ENCODE peak calls at places on chromosomes 5 and 9, in six cellular contexts. J is SK-N-SH, S is prostate gland, F is GM12878, Q is heart left ventricle, P is OCI-LY7. N is an unnamed sample.

GRCh38 chr5:84779206-84779605 is 394.5 kb upstream of the EDIL3 start:
- DNase-seq in J (no peak), S (no peak), F (no peak), Q (no peak), P (no peak), N (no peak)

GRCh38 chr9:76654051-76654461 is 110.2 kb upstream of the PCA3 start:
- DNase-seq in J (no peak), S (no peak), F (no peak), Q (no peak), P (no peak), N (no peak)

GRCh38 chr5:51181495-51181894 is 201.8 kb upstream of the ISL1 start:
- DNase-seq in J (no peak), S (no peak), F (no peak), Q (no peak), P (no peak), N (no peak)

GRCh38 chr9:38278931-38279532 is 113.5 kb upstream of the ALDH1B1 start:
- DNase-seq in J (no peak), S (no peak), F (no peak), Q (no peak), P (no peak), N (no peak)

GRCh38 chr5:78757269-78758053 is 108.9 kb upstream of the LHFPL2 start:
- DNase-seq in J (no peak), S (no peak), F (peak; percentile 66), Q (peak; percentile 57), P (no peak), N (no peak)

GRCh38 chr9:71352837-71353236 is 231.4 kb upstream of the TRPM3 start:
- DNase-seq in J (no peak), S (no peak), F (no peak), Q (no peak), P (no peak), N (no peak)

GRCh38 chr9:38026021-38026809 is 42.8 kb downstream of the SHB start:
- DNase-seq in J (peak; percentile 47), S (no peak), F (no peak), Q (peak; percentile 63), P (no peak), N (no peak)

GRCh38 chr9:95024097-95024671 is 293.3 kb downstream of the FANCC start:
- DNase-seq in J (no peak), S (no peak), F (no peak), Q (peak; percentile 59), P (no peak), N (no peak)

GRCh38 chr9:34496149-34496712 is 26.6 kb downstream of the ENHO start:
- DNase-seq in J (no peak), S (no peak), F (no peak), Q (no peak), P (no peak), N (no peak)

GRCh38 chr9:26033346-26033745 is 355.1 kb upstream of the TUSC1 start:
- DNase-seq in J (no peak), S (no peak), F (no peak), Q (no peak), P (no peak), N (no peak)

GRCh38 chr9:6133346-6134063 is 82.1 kb upstream of the IL33 start:
- DNase-seq in J (no peak), S (no peak), F (peak; percentile 69), Q (no peak), P (no peak), N (no peak)

GRCh38 chr5:119792154-119792799 is 162.9 kb downstream of the FAM170A start:
- DNase-seq in J (no peak), S (no peak), F (no peak), Q (no peak), P (no peak), N (no peak)

GRCh38 chr5:139272471-139273321 is 20.8 kb upstream of the MATR3 start:
- DNase-seq in J (no peak), S (peak; percentile 46), F (no peak), Q (no peak), P (peak; percentile 35), N (peak; percentile 85)

GRCh38 chr5:16538001-16538400 is 72.4 kb upstream of the ZNF622 start:
- DNase-seq in J (no peak), S (no peak), F (no peak), Q (no peak), P (no peak), N (no peak)

GRCh38 chr5:171367424-171368370 is 20.0 kb upstream of the NPM1 start:
- DNase-seq in J (no peak), S (no peak), F (no peak), Q (no peak), P (no peak), N (no peak)

GRCh38 chr9:137544176-137544755 is 5.9 kb downstream of the PNPLA7 start:
- DNase-seq in J (no peak), S (no peak), F (no peak), Q (no peak), P (no peak), N (no peak)

GRCh38 chr5:150649108-150649827 is 8.8 kb downstream of the SYNPO start:
- DNase-seq in J (no peak), S (no peak), F (no peak), Q (peak; percentile 88), P (no peak), N (no peak)

GRCh38 chr9:96686638-96687335 is 31.7 kb upstream of the PRXL2C start:
- DNase-seq in J (peak; percentile 91), S (peak; percentile 68), F (no peak), Q (peak; percentile 91), P (peak; percentile 60), N (peak; percentile 76)

GRCh38 chr9:38671372-38671731 is 48.6 kb downstream of the FAM240B start:
- DNase-seq in J (no peak), S (no peak), F (no peak), Q (no peak), P (no peak), N (no peak)

GRCh38 chr9:86856259-86856658 is 91.0 kb downstream of the GAS1 start:
- DNase-seq in J (no peak), S (no peak), F (no peak), Q (no peak), P (no peak), N (no peak)

GRCh38 chr5:122906768-122907167 is 61.4 kb downstream of the SNX24 start:
- DNase-seq in J (no peak), S (no peak), F (no peak), Q (no peak), P (no peak), N (no peak)

GRCh38 chr5:177232761-177233160 is 70.8 kb downstream of the RAB24 start:
- DNase-seq in J (no peak), S (no peak), F (no peak), Q (no peak), P (no peak), N (no peak)

GRCh38 chr9:121207371-121207940 is 5.8 kb upstream of the RAB14 start:
- DNase-seq in J (no peak), S (no peak), F (peak; percentile 66), Q (no peak), P (peak; percentile 77), N (no peak)

DNA sequence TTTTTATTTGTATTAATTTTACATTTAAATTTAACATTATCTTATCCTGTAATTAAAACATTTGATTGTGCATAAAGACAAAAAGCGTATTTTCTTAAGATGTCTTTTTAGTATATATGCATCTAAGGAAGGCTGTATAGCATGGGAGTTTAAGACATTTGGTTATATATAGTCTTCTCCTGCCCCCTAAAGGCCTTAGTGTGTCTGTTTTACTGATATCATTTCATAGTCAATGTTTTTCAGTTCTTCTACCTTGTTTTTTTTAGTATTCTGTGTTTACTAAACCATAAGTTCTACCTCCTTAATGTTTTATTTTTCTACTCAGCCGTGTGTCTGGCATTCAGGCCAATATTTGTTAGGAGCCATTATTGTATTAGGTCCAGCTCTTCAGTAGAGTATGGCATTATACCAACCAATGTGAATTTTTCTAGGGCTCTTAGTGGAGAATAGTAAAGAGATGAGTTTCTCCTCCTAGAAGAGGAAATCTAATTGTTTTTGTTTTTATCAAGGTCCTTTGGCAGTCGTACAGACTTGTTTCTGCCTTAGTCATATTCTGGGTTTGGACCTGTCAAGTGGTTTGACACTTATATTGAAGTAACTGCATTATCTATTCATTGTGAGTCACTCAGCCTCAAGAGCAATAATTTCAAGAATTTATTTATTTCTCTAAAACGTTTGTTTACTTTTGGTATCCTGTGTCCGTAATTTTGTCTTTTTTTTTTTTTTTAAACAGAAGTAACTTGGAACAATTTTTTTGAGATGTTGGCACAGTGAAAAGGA is 74.8 kb downstream of the SLF1 start:
- DNase-seq in J (peak; percentile 16), S (no peak), F (no peak), Q (no peak), P (peak; percentile 35), N (no peak)
- TF ChIP-seq CTCF in J (peak; percentile 72), S (peak; percentile 42), F (peak; percentile 63), Q (peak; percentile 26), P (peak; percentile 71), N (no peak)

GRCh38 chr5:124650960-124651662 is 95.3 kb downstream of the ZNF608 start:
- DNase-seq in J (no peak), S (no peak), F (no peak), Q (no peak), P (peak; percentile 21), N (no peak)
- H3K4me1 ChIP-seq in J (peaks cover 38% of the 10 kb centered on the region), S (peaks cover 1% of the 10 kb centered on the region), F (peaks cover 50% of the 10 kb centered on the region), Q (peaks cover 61% of the 10 kb centered on the region), P (peaks cover 97% of the 10 kb centered on the region), N (peaks cover 12% of the 10 kb centered on the region)

GRCh38 chr9:87950765-87951488 is 23.4 kb downstream of the CDK20 start:
- DNase-seq in J (peak; percentile 52), S (no peak), F (no peak), Q (no peak), P (peak; percentile 50), N (no peak)
- TF ChIP-seq CTCF in J (peak; percentile 49), S (peak; percentile 34), F (peak; percentile 52), Q (peak; percentile 44), P (peak; percentile 82), N (peak; percentile 63)

GRCh38 chr5:140346348-140347221 is at the start of gene HBEGF:
- DNase-seq in J (peak; percentile 96), S (peak; percentile 85), F (no peak), Q (peak; percentile 90), P (peak; percentile 84), N (peak; percentile 88)
- H3K4me1 ChIP-seq in J (peaks cover 32% of the 10 kb centered on the region), S (peaks cover 8% of the 10 kb centered on the region), F (peaks cover 27% of the 10 kb centered on the region), Q (peaks cover 56% of the 10 kb centered on the region), P (peaks cover 73% of the 10 kb centered on the region), N (peaks cover 11% of the 10 kb centered on the region)